ENCODE peak calls at places on chromosomes 4 and X, in seven cellular contexts. T is ascending aorta, S is choroid plexus epithelial cell, B is GM20000, V is A549, Y is lower lobe of right lung, M is heart right ventricle. U is an unnamed sample.

GRCh38 chr4:3304831-3305609 is 12.2 kb downstream of the RGS12 start:
- DNase-seq in B (no peak), M (peak), V (no peak), S (peak), T (peak), Y (peak), U (no peak)

GRCh38 chr4:114613579-114613978 is 15.0 kb downstream of the UGT8 start:
- DNase-seq in S (no peak), Y (no peak), B (no peak), M (no peak), V (no peak), T (no peak), U (no peak)

GRCh38 chrX:31449064-31449463 is 377.2 kb upstream of the FTHL17 start:
- DNase-seq in B (no peak), V (no peak), M (no peak), S (no peak), T (no peak), Y (no peak), U (no peak)

GRCh38 chr4:52260507-52261302 is 209.6 kb downstream of the SPATA18 start:
- DNase-seq in Y (no peak), T (no peak), M (peak), B (no peak), S (no peak), V (no peak), U (no peak)

GRCh38 chr4:1196421-1197183 is 24.2 kb upstream of the SPON2 start:
- DNase-seq in Y (no peak), T (peak), B (no peak), S (no peak), V (no peak), M (no peak), U (no peak)

GRCh38 chr4:156598138-156598681 is 373.4 kb downstream of the PDGFC start:
- DNase-seq in V (no peak), Y (peak), B (no peak), M (no peak), T (peak), S (peak), U (no peak)

GRCh38 chr4:3305610-3306371 is 13.0 kb downstream of the RGS12 start:
- DNase-seq in S (no peak), V (no peak), B (no peak), T (peak), Y (peak), M (no peak), U (peak)

GRCh38 chr4:151198748-151199147 is 78.2 kb upstream of the PRSS48 start:
- DNase-seq in S (peak), Y (no peak), B (no peak), M (no peak), T (no peak), V (no peak), U (no peak)

GRCh38 chrX:49291615-49292337 is 11.7 kb upstream of the GAGE10 start:
- DNase-seq in Y (peak), V (peak), T (no peak), B (peak), M (peak), S (peak), U (peak)

GRCh38 chr4:86778169-86778568 is 71.0 kb downstream of the SLC10A6 start:
- DNase-seq in T (no peak), Y (no peak), S (no peak), B (no peak), M (no peak), V (no peak), U (no peak)

GRCh38 chrX:30794497-30794896 is 94.6 kb downstream of the TAB3 start:
- DNase-seq in M (no peak), B (no peak), T (no peak), S (no peak), V (no peak), Y (no peak), U (no peak)

GRCh38 chr4:7218686-7219085 is 26.3 kb downstream of the SORCS2 start:
- DNase-seq in Y (no peak), V (no peak), T (no peak), B (no peak), M (no peak), S (no peak), U (no peak)

GRCh38 chr4:4837921-4838601 is 21.4 kb upstream of the MSX1 start:
- DNase-seq in M (no peak), T (peak), S (no peak), B (no peak), V (no peak), Y (no peak), U (no peak)

GRCh38 chr4:151215295-151215694 is 61.7 kb upstream of the PRSS48 start:
- DNase-seq in Y (no peak), M (no peak), V (no peak), B (no peak), S (no peak), T (no peak), U (no peak)

GRCh38 chr4:109977854-109978501 is 65.3 kb downstream of the EGF start:
- DNase-seq in V (peak), M (no peak), Y (no peak), T (no peak), B (no peak), S (peak), U (peak)

GRCh38 chr4:72383439-72383838 is 185.6 kb downstream of the ADAMTS3 start:
- DNase-seq in Y (no peak), B (no peak), M (no peak), S (peak), T (no peak), V (no peak), U (no peak)

GRCh38 chrX:17266171-17266570 is 108.8 kb upstream of the NHS start:
- DNase-seq in T (no peak), M (no peak), Y (no peak), V (no peak), B (no peak), S (peak), U (no peak)

GRCh38 chr4:115234405-115235093 is 121.1 kb upstream of the NDST4 start:
- DNase-seq in M (no peak), V (no peak), T (no peak), Y (no peak), B (no peak), S (peak), U (peak)

GRCh38 chr4:186144596-186145569 is 40.4 kb downstream of the FAM149A start:
- DNase-seq in T (peak), B (peak), V (peak), S (peak), M (peak), Y (peak), U (peak)

GRCh38 chr4:7108660-7109059 is 40.8 kb upstream of the GRPEL1 start:
- DNase-seq in T (no peak), B (no peak), V (no peak), Y (peak), S (no peak), M (no peak), U (no peak)

GRCh38 chr4:98352403-98352802 is 91.2 kb downstream of the RAP1GDS1 start:
- DNase-seq in B (no peak), S (no peak), Y (no peak), M (no peak), V (no peak), T (no peak), U (no peak)

GRCh38 chr4:17817027-17817426 is 6.2 kb downstream of the NCAPG start:
- DNase-seq in B (peak), Y (no peak), M (no peak), T (no peak), V (no peak), S (peak), U (peak)

GRCh38 chr4:44725166-44725565 is 1.2 kb downstream of the GNPDA2 start:
- DNase-seq in M (no peak), T (no peak), B (no peak), S (no peak), V (no peak), Y (no peak), U (no peak)

GRCh38 chrX:155819966-155820491 is 61.1 kb upstream of the VAMP7 start:
- DNase-seq in B (peak), M (peak), Y (peak), V (peak), S (peak), T (peak), U (peak)
- TF ChIP-seq CTCF in B (peak), M (peak), Y (peak), V (peak), S (peak), T (peak), U (peak)

GRCh38 chr4:94746746-94747145 is 11.0 kb upstream of the BMPR1B start:
- DNase-seq in V (no peak), S (no peak), T (no peak), B (no peak), M (no peak), Y (no peak), U (peak)
- TF ChIP-seq CTCF in V (no peak), S (peak), T (no peak), B (no peak), M (no peak), Y (no peak), U (peak)

GRCh38 chr4:2281575-2282343 is 19.9 kb upstream of the MXD4 start:
- DNase-seq in B (peak), Y (no peak), S (no peak), T (no peak), V (no peak), M (no peak), U (peak)
- TF ChIP-seq CTCF in B (no peak), Y (no peak), S (no peak), T (no peak), V (no peak), M (peak), U (peak)

GRCh38 chr4:154119317-154119716 is 330.4 kb upstream of the SFRP2 start:
- DNase-seq in T (no peak), Y (no peak), M (no peak), S (no peak), V (no peak), B (no peak), U (no peak)
- TF ChIP-seq CTCF in T (no peak), Y (no peak), M (no peak), S (no peak), V (no peak), B (no peak), U (no peak)